ENCODE peak calls at places on chromosomes 11 and 22, in eight cellular contexts. G, A, S, E, P, Q, M and O are unnamed samples.

GRCh38 chr11:87901366-87901765 is 273.9 kb downstream of the RAB38 start:
- DNase-seq in Q (no peak), S (no peak), G (no peak), P (no peak), A (no peak), M (no peak), E (no peak), O (no peak)

GRCh38 chr11:74490945-74491344 is 2.6 kb downstream of the LIPT2 start:
- DNase-seq in G (no peak), A (no peak), S (no peak), Q (no peak), E (no peak), M (no peak), P (no peak), O (no peak)

GRCh38 chr11:112255075-112255739 is 5.5 kb downstream of the PLET1 start:
- DNase-seq in A (no peak), Q (no peak), E (no peak), G (no peak), S (no peak), M (no peak), P (peak; percentile 23), O (no peak)

GRCh38 chr22:23060612-23061400 is 9.5 kb upstream of the GNAZ start:
- DNase-seq in Q (peak; percentile 58), P (no peak), A (peak; percentile 28), M (peak; percentile 3), E (no peak), S (no peak), G (no peak), O (peak; percentile 44)

GRCh38 chr11:36300651-36301050 is 4.6 kb downstream of the PRR5L start:
- DNase-seq in E (no peak), P (peak; percentile 24), M (no peak), Q (no peak), S (peak; percentile 79), A (no peak), G (no peak), O (no peak)

GRCh38 chr11:134380785-134381184 is 31.3 kb downstream of the B3GAT1 start:
- DNase-seq in S (no peak), A (no peak), G (peak; percentile 30), Q (no peak), P (no peak), M (no peak), E (no peak), O (no peak)

GRCh38 chr22:45878051-45878764 is 98.8 kb downstream of the WNT7B start:
- DNase-seq in Q (peak; percentile 39), M (peak; percentile 43), P (no peak), A (peak; percentile 79), G (no peak), S (peak; percentile 63), E (no peak), O (peak; percentile 65)

GRCh38 chr22:19865141-19865829 is 10.6 kb upstream of the GNB1L start:
- DNase-seq in Q (no peak), G (no peak), P (no peak), M (no peak), S (no peak), A (no peak), E (no peak), O (no peak)

GRCh38 chr11:23404225-23405160 is 544.2 kb upstream of the CCDC179 start:
- DNase-seq in E (no peak), M (no peak), S (peak; percentile 28), P (no peak), A (no peak), G (no peak), Q (peak; percentile 62), O (no peak)

GRCh38 chr22:38941488-38941987 is 15.9 kb upstream of the APOBEC3A start:
- DNase-seq in S (peak; percentile 51), M (no peak), P (no peak), E (no peak), G (no peak), A (no peak), Q (no peak), O (no peak)

GRCh38 chr11:57460756-57461749 is 725 bp downstream of the RTN4RL2 start:
- DNase-seq in G (no peak), A (peak; percentile 82), E (no peak), Q (no peak), S (peak; percentile 65), P (no peak), M (no peak), O (peak; percentile 77)

GRCh38 chr11:117604349-117604995 is 192.5 kb downstream of the DSCAML1 start:
- DNase-seq in Q (no peak), P (no peak), E (no peak), G (no peak), M (no peak), A (peak; percentile 35), S (peak; percentile 46), O (no peak)

GRCh38 chr11:105553015-105553414 is 56.9 kb upstream of the GRIA4 start:
- DNase-seq in A (no peak), E (no peak), Q (no peak), S (no peak), M (no peak), G (peak; percentile 57), P (no peak), O (no peak)

GRCh38 chr11:102850973-102851745 is 7.8 kb upstream of the MMP3 start:
- DNase-seq in M (no peak), G (no peak), S (no peak), A (no peak), E (no peak), Q (no peak), P (no peak), O (peak; percentile 60)

GRCh38 chr11:35272391-35272821 is 133.4 kb downstream of the CD44 start:
- DNase-seq in E (no peak), Q (no peak), P (no peak), S (no peak), G (no peak), A (no peak), M (no peak), O (no peak)

DNA sequence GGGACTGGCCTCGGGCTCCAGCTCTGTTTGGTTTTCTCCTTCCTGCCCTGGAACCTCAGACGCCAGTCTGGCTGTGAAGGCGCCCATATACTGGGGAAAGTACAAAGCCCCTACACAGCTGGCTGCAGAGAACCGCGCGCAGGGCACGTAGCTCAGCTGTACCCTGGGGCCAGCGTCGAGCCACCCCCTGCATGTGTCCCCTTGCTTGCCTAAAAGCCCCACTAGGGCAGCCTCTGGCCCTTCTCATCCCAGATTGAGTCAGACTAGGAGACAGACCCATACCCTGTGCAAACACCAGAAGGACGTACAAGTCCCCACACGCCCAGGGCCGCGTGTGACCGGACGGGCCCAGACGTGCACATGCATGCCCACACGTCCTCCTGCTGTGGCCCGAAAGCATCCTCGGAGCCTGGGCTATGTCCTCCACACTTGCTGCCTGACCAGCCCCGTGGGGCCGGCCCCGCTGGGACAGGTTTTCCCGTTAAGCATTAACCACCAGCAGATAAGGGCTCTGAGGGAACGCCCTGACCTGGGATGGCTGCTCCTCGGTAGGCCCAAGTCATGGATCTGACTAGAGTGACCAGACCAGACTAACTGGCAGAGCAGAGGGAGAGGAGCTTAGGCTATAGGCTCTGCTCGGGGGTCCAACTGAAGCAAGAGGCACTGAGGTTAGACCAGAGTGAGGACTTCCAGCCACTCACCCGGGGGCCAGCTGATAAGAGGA is 4.1 kb upstream of the SYT8 start:
- DNase-seq in S (no peak), E (no peak), A (peak; percentile 45), Q (no peak), M (no peak), P (no peak), G (peak; percentile 97), O (peak; percentile 93)
- H3K4me1 ChIP-seq in S (peaks cover 2% of the 10 kb centered on the region), E (peaks cover 4% of the 10 kb centered on the region), A (no peaks in the 10 kb centered on the region), Q (no peaks in the 10 kb centered on the region), M (peaks cover 10% of the 10 kb centered on the region), P (no peaks in the 10 kb centered on the region), G (peaks cover 87% of the 10 kb centered on the region), O (peaks cover 49% of the 10 kb centered on the region)

DNA sequence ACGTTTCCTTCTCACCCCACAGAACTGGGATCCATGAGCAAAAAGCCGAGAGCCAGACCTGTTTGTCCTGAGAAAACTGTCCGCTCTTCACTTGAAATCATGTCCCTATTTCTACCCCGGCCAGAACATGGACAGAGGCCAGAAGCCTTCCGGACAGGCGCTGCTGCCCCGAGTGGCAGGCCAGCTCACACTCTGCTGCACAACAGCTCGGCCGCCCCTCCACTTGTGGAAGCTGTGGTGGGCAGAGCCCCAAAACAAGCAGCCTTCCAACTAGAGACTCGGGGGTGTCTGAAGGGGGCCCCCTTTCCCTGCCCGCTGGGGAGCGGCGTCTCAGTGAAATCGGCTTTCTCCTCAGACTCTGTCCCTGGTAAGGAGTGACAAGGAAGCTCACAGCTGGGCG is 24.0 kb downstream of the CD5 start:
- DNase-seq in S (peak; percentile 81), Q (no peak), G (peak; percentile 20), E (no peak), A (no peak), P (peak; percentile 46), M (no peak), O (peak; percentile 87)
- H3K4me1 ChIP-seq in S (no peaks in the 10 kb centered on the region), Q (no peaks in the 10 kb centered on the region), G (peaks cover 6% of the 10 kb centered on the region), E (peaks cover 19% of the 10 kb centered on the region), A (no peaks in the 10 kb centered on the region), P (no peaks in the 10 kb centered on the region), M (peaks cover 8% of the 10 kb centered on the region), O (peaks cover 19% of the 10 kb centered on the region)

DNA sequence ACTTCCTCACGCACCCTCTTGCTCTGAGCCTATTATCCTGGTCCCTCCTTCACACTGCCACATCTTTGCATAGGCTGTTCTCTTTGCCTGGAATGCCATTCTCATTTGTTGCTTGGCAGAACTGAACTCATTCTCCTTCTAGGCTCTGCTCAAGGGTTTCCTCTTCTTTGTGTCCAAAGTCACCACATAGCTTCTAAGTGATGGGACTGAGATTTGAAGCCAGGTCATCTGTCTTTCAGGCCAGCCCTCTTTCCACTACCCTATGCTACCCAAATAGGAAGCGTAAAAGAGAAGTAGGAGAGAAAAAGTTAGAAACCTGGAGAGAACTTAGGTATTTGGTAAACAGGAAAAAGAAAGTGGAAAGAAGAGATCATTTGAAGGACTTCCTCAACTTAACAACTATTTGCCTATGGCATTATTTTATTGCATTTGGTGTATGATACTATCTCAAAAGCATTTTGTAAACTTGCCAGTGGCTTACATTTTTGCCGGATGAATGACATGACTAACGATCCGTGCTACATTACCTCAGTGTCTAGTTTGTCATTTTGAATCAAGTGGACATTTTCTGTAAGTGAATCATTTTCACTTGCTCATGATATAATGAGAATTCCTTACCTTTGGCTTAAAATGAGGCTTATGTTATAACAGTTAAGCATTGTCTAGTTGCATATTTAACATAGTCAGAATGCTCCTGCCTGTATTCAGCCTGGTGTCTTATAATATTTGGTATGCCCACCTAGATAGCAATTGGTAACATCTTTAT is 18.5 kb downstream of the NF2 start:
- DNase-seq in S (no peak), A (no peak), M (no peak), E (no peak), P (no peak), G (no peak), Q (no peak), O (peak; percentile 85)
- H3K4me1 ChIP-seq in S (peaks cover 4% of the 10 kb centered on the region), A (no peaks in the 10 kb centered on the region), M (no peaks in the 10 kb centered on the region), E (peaks cover 15% of the 10 kb centered on the region), P (peaks cover 54% of the 10 kb centered on the region), G (peaks cover 36% of the 10 kb centered on the region), Q (peaks cover 6% of the 10 kb centered on the region), O (peaks cover 80% of the 10 kb centered on the region)

DNA sequence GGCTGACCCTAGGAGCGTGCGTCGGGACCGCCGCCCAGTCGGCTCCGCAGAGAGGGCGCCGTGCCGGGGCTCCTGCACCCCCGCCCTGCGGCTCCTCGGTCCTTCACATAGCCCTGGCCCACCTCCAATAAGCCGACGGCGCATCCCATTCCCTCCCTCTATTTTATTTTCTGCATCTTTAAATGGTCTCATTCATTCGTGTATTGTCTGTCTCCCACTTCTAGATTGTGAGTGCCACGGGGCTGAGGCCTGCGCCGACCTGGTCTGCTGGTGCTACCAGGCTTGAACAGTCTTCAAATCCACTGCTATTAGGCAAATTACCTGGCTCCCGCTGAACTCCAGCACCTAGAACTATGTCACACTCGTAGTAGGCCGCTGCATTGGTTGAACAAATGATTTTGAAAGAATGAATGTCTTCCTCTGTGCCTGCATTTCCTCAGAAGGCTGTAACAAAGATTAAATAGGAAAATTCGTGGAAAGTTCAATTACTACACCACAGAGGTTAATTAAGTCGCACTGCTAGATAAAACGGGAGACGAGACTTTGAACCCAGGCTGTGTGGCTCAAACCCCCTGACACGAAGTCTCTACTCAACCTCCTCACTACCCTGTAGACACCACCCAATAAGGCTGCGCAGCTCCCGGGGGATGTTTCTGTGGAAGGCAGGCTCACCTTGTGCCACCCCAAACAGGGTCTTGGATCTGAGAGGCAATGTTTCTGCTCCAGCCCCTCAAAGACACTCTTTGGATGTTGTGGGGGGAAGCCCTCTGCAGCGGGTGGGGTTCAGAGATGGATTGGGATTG is 1.2 kb upstream of the PPP1R14B start:
- DNase-seq in G (no peak), S (peak; percentile 51), P (no peak), M (no peak), Q (peak; percentile 62), E (no peak), A (no peak), O (no peak)
- H3K4me1 ChIP-seq in G (peaks cover 27% of the 10 kb centered on the region), S (no peaks in the 10 kb centered on the region), P (peaks cover 39% of the 10 kb centered on the region), M (no peaks in the 10 kb centered on the region), Q (no peaks in the 10 kb centered on the region), E (peaks cover 46% of the 10 kb centered on the region), A (peaks cover 15% of the 10 kb centered on the region), O (peaks cover 21% of the 10 kb centered on the region)